ENCODE peak calls at places on chromosomes 2 and 18, in nine cellular contexts. R is colonic mucosa; V is cardiac muscle cell; D is astrocyte; I is kidney epithelial cell; Z is K562; N is heart right ventricle; B is CD8-positive, alpha-beta T cell; J is breast epithelium. Y is an unnamed sample.

GRCh38 chr2:232994446-232994845 is 18.6 kb downstream of the NGEF start:
- DNase-seq in R (no peak), V (no peak), D (no peak), I (no peak), Z (no peak), N (no peak), B (no peak), J (peak; percentile 25), Y (no peak)

GRCh38 chr2:88597168-88597567 is 30.1 kb downstream of the EIF2AK3 start:
- DNase-seq in R (no peak), V (no peak), D (no peak), I (no peak), Z (no peak), N (no peak), B (no peak), J (no peak), Y (no peak)

GRCh38 chr18:7814754-7815315 is 247.7 kb downstream of the PTPRM start:
- DNase-seq in R (no peak), V (no peak), D (no peak), I (no peak), Z (no peak), N (no peak), B (no peak), J (no peak), Y (no peak)

GRCh38 chr2:100197643-100198153 is 55.3 kb upstream of the AFF3 start:
- DNase-seq in R (no peak), V (peak; percentile 78), D (peak; percentile 46), I (no peak), Z (no peak), N (peak; percentile 77), B (no peak), J (no peak), Y (peak; percentile 55)

GRCh38 chr2:140526575-140526974 is 1604.2 kb downstream of the LRP1B start:
- DNase-seq in R (no peak), V (no peak), D (peak; percentile 63), I (peak; percentile 74), Z (no peak), N (no peak), B (no peak), J (no peak), Y (no peak)

GRCh38 chr2:86032861-86033595 is 72.7 kb downstream of the POLR1A start:
- DNase-seq in R (no peak), V (no peak), D (no peak), I (no peak), Z (no peak), N (no peak), B (no peak), J (no peak), Y (no peak)

GRCh38 chr18:48453330-48454063 is 44.3 kb upstream of the ZBTB7C start:
- DNase-seq in R (no peak), V (no peak), D (no peak), I (no peak), Z (no peak), N (no peak), B (no peak), J (peak; percentile 79), Y (no peak)

GRCh38 chr2:157329524-157329923 is 3.9 kb upstream of the ERMN start:
- DNase-seq in R (peak; percentile 75), V (no peak), D (no peak), I (no peak), Z (no peak), N (no peak), B (no peak), J (no peak), Y (no peak)

GRCh38 chr2:54208364-54209240 is 47.4 kb downstream of the TSPYL6 start:
- DNase-seq in R (no peak), V (no peak), D (peak; percentile 59), I (no peak), Z (no peak), N (no peak), B (no peak), J (no peak), Y (peak; percentile 39)

GRCh38 chr2:174120346-174120745 is 128.0 kb downstream of the OLA1 start:
- DNase-seq in R (no peak), V (no peak), D (peak; percentile 32), I (no peak), Z (no peak), N (no peak), B (no peak), J (no peak), Y (no peak)

GRCh38 chr2:234593636-234594035 is 96.8 kb upstream of the ARL4C start:
- DNase-seq in R (no peak), V (no peak), D (peak; percentile 77), I (no peak), Z (no peak), N (no peak), B (no peak), J (no peak), Y (peak; percentile 16)

GRCh38 chr18:61502472-61502871 is 169.2 kb downstream of the CDH20 start:
- DNase-seq in R (peak; percentile 31), V (peak; percentile 77), D (peak; percentile 33), I (peak; percentile 1), Z (peak; percentile 31), N (no peak), B (no peak), J (no peak), Y (peak; percentile 7)

GRCh38 chr2:176167398-176167797 is 10.3 kb downstream of the HOXD3 start:
- DNase-seq in R (no peak), V (no peak), D (peak; percentile 50), I (no peak), Z (no peak), N (no peak), B (no peak), J (no peak), Y (no peak)

GRCh38 chr2:98543842-98544241 is 64.5 kb downstream of the COA5 start:
- DNase-seq in R (no peak), V (no peak), D (no peak), I (no peak), Z (no peak), N (no peak), B (no peak), J (no peak), Y (no peak)

GRCh38 chr2:98543214-98543613 is 65.1 kb downstream of the COA5 start:
- DNase-seq in R (no peak), V (no peak), D (no peak), I (no peak), Z (no peak), N (no peak), B (no peak), J (no peak), Y (no peak)

GRCh38 chr2:98541906-98542305 is 66.4 kb downstream of the COA5 start:
- DNase-seq in R (no peak), V (no peak), D (no peak), I (no peak), Z (no peak), N (no peak), B (no peak), J (no peak), Y (no peak)

GRCh38 chr2:98539056-98539735 is 69.1 kb downstream of the COA5 start:
- DNase-seq in R (no peak), V (no peak), D (no peak), I (no peak), Z (no peak), N (no peak), B (no peak), J (no peak), Y (no peak)

GRCh38 chr2:98541489-98541888 is 66.8 kb downstream of the COA5 start:
- DNase-seq in R (no peak), V (no peak), D (no peak), I (no peak), Z (no peak), N (no peak), B (no peak), J (no peak), Y (no peak)
- H3K36me3 ChIP-seq in R (peaks cover 13% of the 10 kb centered on the region), V (peaks cover 14% of the 10 kb centered on the region), D (peaks cover 3% of the 10 kb centered on the region), I (no peaks in the 10 kb centered on the region), Z (peaks cover 40% of the 10 kb centered on the region), N (peaks cover 18% of the 10 kb centered on the region), B (peaks cover 74% of the 10 kb centered on the region), J (no peaks in the 10 kb centered on the region), Y (peaks cover 17% of the 10 kb centered on the region)

GRCh38 chr18:77197073-77197472 is 52.6 kb upstream of the GALR1 start:
- DNase-seq in R (no peak), V (no peak), D (no peak), I (no peak), Z (peak; percentile 11), N (no peak), B (no peak), J (no peak), Y (no peak)
- TF ChIP-seq CTCF in R (no peak), V (peak; percentile 18), D (no peak), I (no peak), Z (peak; percentile 27), N (no peak), B (no peak), J (no peak), Y (peak; percentile 23)

GRCh38 chr2:64653174-64654062 is at the start of gene SERTAD2:
- DNase-seq in R (peak; percentile 88), V (peak; percentile 94), D (peak; percentile 69), I (no peak), Z (peak; percentile 95), N (peak; percentile 92), B (peak; percentile 85), J (peak; percentile 87), Y (no peak)

GRCh38 chr2:64654063-64654811 is 524 bp upstream of the SERTAD2 start:
- DNase-seq in R (peak; percentile 47), V (peak; percentile 87), D (peak; percentile 76), I (no peak), Z (no peak), N (peak; percentile 75), B (peak; percentile 69), J (peak; percentile 74), Y (peak; percentile 26)

GRCh38 chr2:64650722-64651338 is 2.9 kb downstream of the SERTAD2 start:
- DNase-seq in R (peak; percentile 85), V (no peak), D (no peak), I (no peak), Z (no peak), N (no peak), B (no peak), J (no peak), Y (no peak)

GRCh38 chr2:64651590-64651989 is 2.1 kb downstream of the SERTAD2 start:
- DNase-seq in R (no peak), V (no peak), D (no peak), I (no peak), Z (no peak), N (no peak), B (no peak), J (no peak), Y (no peak)

GRCh38 chr2:64652231-64653173 is 1.2 kb downstream of the SERTAD2 start:
- DNase-seq in R (peak; percentile 70), V (peak; percentile 79), D (peak; percentile 44), I (no peak), Z (no peak), N (peak; percentile 34), B (no peak), J (no peak), Y (no peak)
- H3K4me3 ChIP-seq in R (peak overlapping the region; percentile 66), V (peak overlapping the region; percentile 90), D (peak overlapping the region; percentile 76), I (peak overlapping the region; percentile 93), Z (peak overlapping the region; percentile 91), N (peak overlapping the region; percentile 99), B (peak overlapping the region; percentile 84), J (peak overlapping the region; percentile 97), Y (peak overlapping the region; percentile 76)

DNA sequence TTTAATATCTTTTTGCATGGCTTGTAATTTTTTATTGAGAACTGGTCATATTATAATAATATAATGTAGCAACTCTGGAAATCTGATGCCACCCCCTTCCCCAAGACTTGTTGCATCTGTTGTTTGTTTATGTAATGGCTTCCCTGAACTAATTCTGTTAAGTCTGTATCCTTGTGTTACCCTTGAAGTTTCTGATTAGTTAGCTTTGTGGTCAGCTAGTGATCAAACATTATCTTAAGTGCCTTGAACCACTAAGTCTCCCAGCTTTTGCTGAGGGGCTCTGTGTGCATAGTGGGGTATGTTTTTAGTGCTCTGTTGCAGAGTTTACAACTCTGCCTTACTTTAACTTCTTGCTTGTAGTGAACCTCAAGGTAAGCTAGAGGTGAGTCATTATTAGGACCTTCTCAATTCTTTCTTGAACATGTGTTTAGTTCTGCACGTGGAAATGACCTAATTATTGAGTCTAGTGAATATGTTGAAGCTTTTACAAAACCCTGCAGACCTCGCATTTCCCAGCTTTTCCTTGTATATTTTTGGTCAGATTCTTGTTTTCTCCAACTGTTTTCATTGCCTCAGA is 24.8 kb downstream of the SMCHD1 start:
- DNase-seq in R (no peak), V (no peak), D (no peak), I (no peak), Z (no peak), N (no peak), B (no peak), J (no peak), Y (no peak)
- H3K36me3 ChIP-seq in R (peaks cover 4% of the 10 kb centered on the region), V (peaks cover 12% of the 10 kb centered on the region), D (peaks cover 5% of the 10 kb centered on the region), I (no peaks in the 10 kb centered on the region), Z (peaks cover 73% of the 10 kb centered on the region), N (no peaks in the 10 kb centered on the region), B (peaks cover 26% of the 10 kb centered on the region), J (no peaks in the 10 kb centered on the region), Y (no peaks in the 10 kb centered on the region)